ENCODE peak calls at places on chromosomes 11 and 22, in ten cellular contexts. S is GM23338, R is cardiac muscle cell, H is endothelial cell of umbilical vein, F is thoracic aorta, C is heart left ventricle, Q is lower lobe of right lung, J is fibroblast of lung, K is sigmoid colon, W is heart right ventricle. V is an unnamed sample.

GRCh38 chr11:35683728-35684339 is 21.3 kb downstream of the TRIM44 start:
- DNase-seq in S (no peak), R (no peak), H (no peak), F (no peak), C (no peak), Q (no peak), J (peak), K (no peak), W (no peak), V (no peak)

GRCh38 chr11:115670538-115671200 is 166.5 kb upstream of the CADM1 start:
- DNase-seq in S (no peak), R (no peak), H (no peak), F (no peak), C (no peak), Q (no peak), J (no peak), K (no peak), W (no peak), V (no peak)

GRCh38 chr11:33021937-33022336 is 6.3 kb downstream of the DEPDC7 start:
- DNase-seq in S (no peak), R (no peak), H (no peak), F (no peak), C (no peak), Q (no peak), J (no peak), K (no peak), W (no peak), V (no peak)

GRCh38 chr22:46147061-46147460 is 3.3 kb upstream of the PPARA start:
- DNase-seq in S (no peak), R (no peak), H (no peak), F (no peak), C (no peak), Q (no peak), J (no peak), K (peak), W (no peak), V (no peak)

GRCh38 chr22:48333323-48333763 is 1494.3 kb downstream of the BRD1 start:
- DNase-seq in S (no peak), R (no peak), H (no peak), F (no peak), C (no peak), Q (peak), J (no peak), K (no peak), W (no peak), V (peak)

GRCh38 chr11:110162216-110162615 is 69.0 kb downstream of the ZC3H12C start:
- DNase-seq in S (no peak), R (no peak), H (no peak), F (no peak), C (no peak), Q (no peak), J (no peak), K (no peak), W (no peak), V (no peak)

GRCh38 chr11:115111066-115111465 is 393.1 kb downstream of the CADM1 start:
- DNase-seq in S (no peak), R (no peak), H (no peak), F (no peak), C (no peak), Q (no peak), J (no peak), K (no peak), W (no peak), V (no peak)

GRCh38 chr11:4887591-4887990 is 5.9 kb downstream of the OR51T1 start:
- DNase-seq in S (no peak), R (no peak), H (no peak), F (no peak), C (no peak), Q (no peak), J (no peak), K (no peak), W (no peak), V (no peak)

GRCh38 chr22:45510376-45511232 is 7.9 kb downstream of the FBLN1 start:
- DNase-seq in S (no peak), R (no peak), H (no peak), F (no peak), C (no peak), Q (no peak), J (no peak), K (no peak), W (no peak), V (no peak)

GRCh38 chr22:28143206-28143605 is 224.2 kb upstream of the PITPNB start:
- DNase-seq in S (no peak), R (no peak), H (no peak), F (no peak), C (no peak), Q (no peak), J (no peak), K (no peak), W (no peak), V (no peak)

GRCh38 chr22:28147401-28147800 is 228.3 kb upstream of the PITPNB start:
- DNase-seq in S (no peak), R (no peak), H (no peak), F (no peak), C (no peak), Q (no peak), J (no peak), K (no peak), W (no peak), V (no peak)

GRCh38 chr22:28143961-28144745 is 225.1 kb upstream of the PITPNB start:
- DNase-seq in S (no peak), R (no peak), H (no peak), F (no peak), C (no peak), Q (no peak), J (no peak), K (no peak), W (no peak), V (no peak)

GRCh38 chr22:28148816-28149465 is 229.9 kb upstream of the PITPNB start:
- DNase-seq in S (no peak), R (no peak), H (no peak), F (no peak), C (no peak), Q (no peak), J (no peak), K (no peak), W (no peak), V (no peak)

GRCh38 chr22:28146401-28147304 is 227.6 kb upstream of the PITPNB start:
- DNase-seq in S (no peak), R (no peak), H (no peak), F (no peak), C (no peak), Q (no peak), J (peak), K (no peak), W (no peak), V (no peak)
- H3K27ac ChIP-seq in S (no peak), R (peak), H (no peak), F (no peak), C (no peak), Q (no peak), J (no peak), K (no peak), W (peak), V (peak)

DNA sequence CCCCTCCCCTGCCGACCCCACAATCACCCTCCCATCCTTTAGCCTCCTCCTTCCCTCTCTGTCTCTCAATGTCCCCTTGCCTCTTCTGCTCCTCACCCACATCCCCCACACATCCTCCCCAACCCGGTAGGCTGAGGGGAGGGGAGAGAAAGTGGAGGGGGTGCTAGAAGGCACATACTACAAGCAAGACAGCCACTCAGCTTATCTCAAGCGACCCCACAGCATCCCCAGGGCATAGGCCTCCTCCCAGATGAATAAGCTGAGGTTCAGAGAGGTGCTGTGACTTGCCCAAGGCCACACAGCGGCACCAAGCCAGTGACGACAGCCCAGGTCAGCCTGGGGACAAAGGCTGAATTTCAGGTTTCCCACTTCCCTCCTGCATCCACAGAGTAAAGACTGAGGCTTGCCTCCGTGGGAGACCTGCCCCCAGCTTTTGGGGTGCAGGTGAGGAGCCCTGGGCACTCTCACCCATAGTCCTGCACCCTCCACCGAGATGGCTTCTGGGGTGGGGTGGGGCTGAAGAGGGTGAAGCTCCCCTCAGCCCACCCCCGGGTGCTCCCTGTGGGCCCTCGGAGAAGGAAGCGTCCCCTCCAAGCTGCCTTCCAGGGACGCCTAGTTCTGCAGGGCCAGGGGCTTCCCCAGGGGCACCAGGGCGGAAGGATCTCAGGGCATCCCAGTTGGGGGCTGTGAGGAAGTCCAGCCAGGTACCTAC is 511 bp downstream of the RAC2 start:
- DNase-seq in S (no peak), R (no peak), H (no peak), F (no peak), C (no peak), Q (no peak), J (no peak), K (no peak), W (no peak), V (no peak)
- H3K27ac ChIP-seq in S (no peak), R (no peak), H (peak), F (no peak), C (no peak), Q (peak), J (no peak), K (peak), W (peak), V (no peak)

GRCh38 chr22:20520093-20520511 is 12.7 kb downstream of the MED15 start:
- DNase-seq in S (no peak), R (no peak), H (peak), F (no peak), C (no peak), Q (peak), J (peak), K (no peak), W (no peak), V (no peak)
- H3K27ac ChIP-seq in S (no peak), R (no peak), H (peak), F (no peak), C (no peak), Q (no peak), J (peak), K (no peak), W (no peak), V (no peak)

GRCh38 chr11:46198245-46198872 is 77.1 kb upstream of the PHF21A start:
- DNase-seq in S (no peak), R (no peak), H (no peak), F (no peak), C (no peak), Q (no peak), J (no peak), K (no peak), W (no peak), V (no peak)

GRCh38 chr11:46197421-46197820 is 76.2 kb upstream of the PHF21A start:
- DNase-seq in S (no peak), R (no peak), H (no peak), F (no peak), C (no peak), Q (no peak), J (no peak), K (no peak), W (no peak), V (no peak)

GRCh38 chr11:46202149-46202548 is 75.3 kb upstream of the CREB3L1 start:
- DNase-seq in S (peak), R (no peak), H (no peak), F (no peak), C (no peak), Q (no peak), J (no peak), K (no peak), W (no peak), V (no peak)

GRCh38 chr11:46200537-46201281 is 76.8 kb upstream of the CREB3L1 start:
- DNase-seq in S (no peak), R (no peak), H (no peak), F (no peak), C (no peak), Q (no peak), J (no peak), K (no peak), W (no peak), V (no peak)

GRCh38 chr11:46198873-46199250 is 77.6 kb upstream of the PHF21A start:
- DNase-seq in S (no peak), R (no peak), H (no peak), F (no peak), C (no peak), Q (no peak), J (no peak), K (no peak), W (no peak), V (no peak)
- H3K27ac ChIP-seq in S (no peak), R (no peak), H (no peak), F (no peak), C (no peak), Q (no peak), J (no peak), K (no peak), W (no peak), V (no peak)

GRCh38 chr22:42364641-42365336 is 67.4 kb downstream of the NFAM1 start:
- DNase-seq in S (no peak), R (no peak), H (peak), F (no peak), C (no peak), Q (no peak), J (peak), K (peak), W (peak), V (no peak)
- H3K27ac ChIP-seq in S (peak), R (no peak), H (no peak), F (peak), C (peak), Q (no peak), J (no peak), K (peak), W (peak), V (peak)

DNA sequence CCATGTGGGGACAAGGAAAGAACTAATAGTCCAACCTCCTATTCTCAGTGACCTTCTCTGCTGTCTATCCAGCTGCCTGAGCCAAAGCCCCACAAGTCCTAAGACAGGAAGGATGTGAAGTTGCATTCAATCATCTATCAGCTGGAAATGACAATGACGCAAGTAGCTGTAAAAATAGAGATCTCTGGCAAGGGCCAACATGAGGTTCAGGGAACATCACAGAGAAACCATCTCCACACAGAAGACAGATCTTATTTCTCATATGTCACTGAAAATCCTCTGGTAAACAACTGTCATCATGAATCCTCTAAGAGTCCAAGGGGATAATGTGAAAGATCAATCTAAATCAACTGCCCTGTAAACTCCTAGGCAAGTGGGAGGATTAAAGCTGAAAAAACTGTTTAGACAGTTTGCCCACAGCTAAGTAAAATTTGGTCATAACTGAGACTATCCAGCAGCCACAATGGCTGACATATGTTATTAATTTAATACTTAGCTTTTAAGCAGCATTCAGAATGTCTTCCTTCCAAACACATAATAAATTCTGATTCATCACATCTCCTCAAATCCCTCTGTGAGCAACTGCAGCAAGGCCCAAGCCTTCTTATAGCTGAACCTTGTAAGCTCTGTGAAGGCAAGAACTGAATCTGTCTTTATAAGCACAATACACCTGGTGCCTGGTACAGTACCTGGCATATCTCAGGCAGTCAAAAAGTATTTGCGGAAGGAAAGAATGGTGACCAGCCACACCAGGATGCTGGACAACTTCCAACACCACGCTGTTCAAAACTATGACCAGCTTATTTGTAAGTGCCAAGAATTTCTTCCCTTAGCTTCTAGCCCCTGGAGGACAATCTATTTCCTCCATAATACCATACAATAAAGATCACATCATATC is 52.0 kb downstream of the ALG9 start:
- DNase-seq in S (no peak), R (no peak), H (peak), F (no peak), C (peak), Q (no peak), J (peak), K (no peak), W (peak), V (no peak)
- H3K27ac ChIP-seq in S (no peak), R (no peak), H (peak), F (no peak), C (peak), Q (peak), J (peak), K (peak), W (peak), V (peak)

V was measured in caudate nucleus.